ENCODE peak calls at places on chromosomes 4 and X, in nine cellular contexts. T, E, B, Y, J, D, S, Q and C are unnamed samples. For H3K4me1, the result is how much of the 10 kb centered on the place peaks cover.

GRCh38 chr4:8306511-8307021 is 37.0 kb downstream of the HTRA3 start:
- DNase-seq in E (peak), B (no peak), S (no peak), D (no peak), Q (no peak), J (peak), Y (no peak), T (peak), C (no peak)

GRCh38 chr4:173398251-173398650 is 665 bp downstream of the SCRG1 start:
- DNase-seq in B (no peak), T (no peak), E (no peak), J (no peak), Y (no peak), D (no peak), Q (no peak), S (no peak), C (no peak)

GRCh38 chr4:137677851-137678250 is 145.6 kb upstream of the PCDH18 start:
- DNase-seq in Y (no peak), T (no peak), S (no peak), E (no peak), B (peak), J (no peak), D (no peak), Q (no peak), C (no peak)

GRCh38 chr4:99669084-99669483 is 11.5 kb upstream of the C4orf54 start:
- DNase-seq in J (no peak), Q (no peak), T (no peak), Y (no peak), B (no peak), S (no peak), E (no peak), D (no peak), C (no peak)

GRCh38 chr4:1168291-1169031 is 3.9 kb downstream of the SPON2 start:
- DNase-seq in T (no peak), Q (no peak), S (no peak), J (no peak), E (no peak), B (no peak), Y (no peak), D (no peak), C (no peak)

GRCh38 chr4:97367878-97368277 is 775.4 kb downstream of the STPG2 start:
- DNase-seq in T (no peak), D (peak), E (no peak), Q (no peak), J (no peak), S (no peak), Y (peak), B (no peak), C (no peak)

GRCh38 chr4:38677466-38677865 is 13.5 kb downstream of the KLF3 start:
- DNase-seq in Q (no peak), D (no peak), S (no peak), Y (no peak), J (no peak), B (no peak), T (no peak), E (no peak), C (no peak)

GRCh38 chrX:74925210-74926088 is at the start of gene NEXMIF:
- DNase-seq in D (no peak), Y (no peak), E (peak), T (no peak), S (no peak), J (peak), Q (peak), B (no peak), C (no peak)

GRCh38 chr4:88938138-88938537 is 118.8 kb downstream of the FAM13A start:
- DNase-seq in Y (peak), T (no peak), S (no peak), E (no peak), D (no peak), Q (no peak), J (no peak), B (peak), C (no peak)

GRCh38 chrX:40748977-40749376 is 13.6 kb upstream of the MED14 start:
- DNase-seq in Y (peak), J (no peak), S (no peak), B (no peak), T (no peak), Q (no peak), D (no peak), E (no peak), C (no peak)

GRCh38 chr4:1621526-1621925 is 62.6 kb downstream of the FAM53A start:
- DNase-seq in Y (no peak), E (no peak), D (no peak), T (no peak), B (no peak), Q (no peak), J (no peak), S (no peak), C (no peak)

GRCh38 chr4:74934016-74934821 is 1.3 kb downstream of the PARM1 start:
- DNase-seq in S (no peak), Q (no peak), E (no peak), D (no peak), J (peak), Y (peak), T (no peak), B (peak), C (no peak)

GRCh38 chr4:165684177-165684870 is 188.7 kb upstream of the TLL1 start:
- DNase-seq in B (no peak), Q (no peak), Y (peak), E (no peak), D (no peak), S (no peak), J (no peak), T (no peak), C (no peak)

GRCh38 chr4:10180927-10181744 is 64.5 kb upstream of the WDR1 start:
- DNase-seq in B (peak), J (no peak), Y (peak), Q (no peak), S (no peak), T (peak), D (no peak), E (no peak), C (no peak)
- TF ChIP-seq POLR2A in B (no peak), J (no peak), Y (no peak), Q (no peak), S (no peak), T (peak), D (no peak), E (no peak), C (no peak)

DNA sequence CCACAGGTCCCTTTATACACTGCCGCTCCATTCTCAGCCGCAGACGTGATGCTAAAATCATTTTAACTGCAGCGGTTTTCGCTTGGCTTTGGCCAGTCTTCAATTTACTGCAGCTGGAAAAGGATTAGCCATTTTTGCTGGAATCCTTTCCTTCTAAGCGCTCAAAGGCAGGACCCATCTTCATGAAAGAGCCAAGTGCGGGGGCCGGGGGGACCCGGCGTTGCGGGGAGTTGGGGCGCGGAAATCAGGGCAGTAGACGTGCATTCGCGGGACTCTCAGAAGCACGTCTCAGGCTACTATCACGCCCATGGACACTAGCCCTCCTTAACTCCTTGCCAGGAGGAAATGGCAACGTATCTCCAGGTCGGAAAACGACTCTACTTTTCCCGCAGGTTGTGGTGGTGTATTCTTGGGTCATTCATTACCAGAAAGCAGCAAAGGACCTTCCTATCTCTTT is 1.7 kb upstream of the PCDH10 start:
- DNase-seq in B (no peak), E (no peak), J (no peak), D (no peak), S (no peak), Q (no peak), Y (peak), T (no peak), C (no peak)
- H3K4me3 ChIP-seq in B (peak), E (peak), J (peak), D (no peak), S (peak), Q (peak), Y (peak), T (no peak), C (peak)

DNA sequence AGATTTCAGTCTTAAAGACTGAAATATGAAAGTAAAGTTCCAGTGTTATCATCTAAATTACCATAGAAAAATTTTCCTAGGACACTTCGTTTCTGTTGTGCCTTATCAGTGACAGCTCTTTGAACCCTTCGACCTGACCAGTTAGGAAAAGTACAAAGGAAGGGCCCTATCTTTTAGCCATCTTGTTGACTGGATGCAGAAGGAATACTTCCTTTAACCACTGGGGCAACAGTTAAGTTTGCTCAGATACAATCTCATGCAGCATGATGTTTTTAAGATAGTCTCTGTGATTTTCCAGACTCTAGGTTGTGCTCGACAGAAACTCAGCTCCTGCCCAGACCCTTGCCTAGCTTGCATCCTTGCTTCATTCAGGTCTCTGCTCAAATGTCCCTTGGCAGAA is 210.5 kb upstream of the RPS6KA3 start:
- DNase-seq in T (no peak), Q (no peak), Y (no peak), B (no peak), E (no peak), J (no peak), D (no peak), S (no peak), C (no peak)
- H3K4me1 ChIP-seq in T (under half), Q (under half), Y (under half), B (under half), E (under half), J (under half), D (under half), S (under half), C (under half)

GRCh38 chrX:1452497-1453389 is at the start of gene ASMTL:
- DNase-seq in E (peak), T (peak), S (peak), D (peak), Q (peak), Y (peak), B (peak), J (peak), C (no peak)
- TF ChIP-seq POLR2A in E (peak), T (peak), S (peak), D (peak), Q (peak), Y (peak), B (peak), J (peak), C (peak)

GRCh38 chrX:24054182-24055042 is at the start of gene EIF2S3:
- DNase-seq in Y (peak), B (peak), D (peak), J (peak), T (peak), Q (peak), E (peak), S (peak), C (peak)

GRCh38 chrX:24055043-24055356 is 244 bp downstream of the EIF2S3 start:
- DNase-seq in E (no peak), J (no peak), B (no peak), D (no peak), S (no peak), Q (no peak), T (peak), Y (no peak), C (no peak)
- H3K4me3 ChIP-seq in E (no peak), J (no peak), B (peak), D (no peak), S (no peak), Q (no peak), T (no peak), Y (peak), C (no peak)

GRCh38 chr4:102730968-102731533 is 29.7 kb downstream of the MANBA start:
- DNase-seq in J (no peak), D (no peak), B (no peak), E (no peak), Y (no peak), T (no peak), S (no peak), Q (no peak), C (no peak)
- H3K4me1 ChIP-seq in J (under half), D (under half), B (under half), E (under half), Y (under half), T (under half), S (under half), Q (under half), C (under half)

GRCh38 chr4:189367832-189368231 is 572.8 kb upstream of the FRG1 start:
- DNase-seq in J (no peak), Q (no peak), T (no peak), E (no peak), S (no peak), Y (no peak), D (no peak), B (no peak), C (no peak)

GRCh38 chr4:189362364-189362763 is 578.3 kb upstream of the FRG1 start:
- DNase-seq in Y (no peak), B (no peak), E (no peak), D (no peak), J (no peak), S (no peak), T (no peak), Q (no peak), C (no peak)

DNA sequence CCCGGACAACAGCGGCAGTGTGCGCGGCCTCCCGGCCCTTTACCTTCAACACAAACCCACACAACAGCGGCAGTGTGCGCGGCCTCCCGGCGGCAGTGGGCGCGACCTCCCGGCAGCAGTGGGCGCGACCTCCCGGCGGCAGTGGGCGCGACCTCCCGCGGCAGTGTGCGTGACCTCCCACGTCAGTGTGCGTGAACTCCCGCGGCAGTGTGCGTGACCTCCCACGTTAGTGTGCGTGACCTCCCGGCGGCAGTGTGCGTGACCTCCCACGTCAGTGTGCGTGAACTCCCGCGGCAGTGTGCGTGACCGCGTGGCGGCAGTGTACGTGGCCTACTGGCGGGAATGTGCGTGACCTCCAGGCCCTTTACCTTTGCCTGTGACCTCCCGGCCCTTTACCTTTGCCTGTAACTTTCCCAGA is 576.6 kb upstream of the FRG1 start:
- DNase-seq in D (no peak), T (no peak), J (no peak), Y (no peak), S (no peak), E (no peak), B (no peak), Q (no peak), C (no peak)
- TF ChIP-seq POLR2A in D (no peak), T (no peak), J (no peak), Y (no peak), S (no peak), E (no peak), B (no peak), Q (no peak), C (no peak)

GRCh38 chr4:127212269-127212580 is 420.5 kb upstream of the INTU start:
- DNase-seq in T (no peak), S (no peak), J (no peak), Y (no peak), B (no peak), D (no peak), E (no peak), Q (no peak), C (no peak)
- H3K4me3 ChIP-seq in T (no peak), S (no peak), J (no peak), Y (no peak), B (no peak), D (no peak), E (no peak), Q (no peak), C (no peak)

DNA sequence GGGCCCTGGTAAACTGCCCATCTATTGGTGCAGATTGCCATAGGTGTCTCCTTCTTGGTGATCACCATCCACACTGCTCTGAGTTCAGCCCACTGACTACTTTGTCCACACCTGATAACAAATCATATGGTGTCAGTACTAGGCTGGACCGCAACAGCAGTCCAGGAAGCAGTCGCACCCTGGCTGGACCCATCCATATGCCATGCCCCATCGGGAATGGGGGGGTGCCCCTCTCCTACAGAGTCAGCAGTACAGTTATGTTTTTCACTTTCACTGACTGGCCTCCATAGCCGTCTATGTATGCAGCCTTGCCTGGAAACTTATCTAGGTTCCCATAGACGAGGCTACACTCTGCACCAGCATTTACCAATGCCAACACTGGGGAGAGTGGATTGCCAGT is 226.1 kb downstream of the ADGRL3 start:
- DNase-seq in E (no peak), B (no peak), S (no peak), D (no peak), Y (no peak), J (no peak), Q (no peak), T (no peak), C (no peak)
- H3K4me1 ChIP-seq in E (under half), B (under half), S (under half), D (under half), Y (under half), J (under half), Q (under half), T (under half), C (under half)